ENCODE peak calls at places on chromosomes 1 and 21, in nine cellular contexts. U is endothelial cell; B is Calu3; R is HepG2; H is AG10803; P is H9; Y is CD8-positive, alpha-beta T cell; T is body of pancreas; Z is RWPE1. L is an unnamed sample.

GRCh38 chr1:113399063-113399583 is 8.8 kb downstream of the MAGI3 start:
- DNase-seq in U (no peak), B (no peak), R (no peak), H (no peak), P (no peak), Y (no peak), T (no peak), Z (no peak), L (no peak)

GRCh38 chr1:8027748-8028631 is 1.9 kb upstream of the ERRFI1 start:
- DNase-seq in U (no peak), B (no peak), R (peak; percentile 76), H (peak; percentile 95), P (no peak), Y (no peak), T (no peak), Z (no peak), L (peak; percentile 65)

GRCh38 chr1:67078291-67078690 is 24.3 kb upstream of the SLC35D1 start:
- DNase-seq in U (no peak), B (no peak), R (no peak), H (no peak), P (no peak), Y (no peak), T (no peak), Z (no peak), L (no peak)

GRCh38 chr1:10980841-10981727 is 31.4 kb upstream of the TARDBP start:
- DNase-seq in U (no peak), B (no peak), R (no peak), H (peak; percentile 85), P (no peak), Y (no peak), T (no peak), Z (no peak), L (peak; percentile 41)

GRCh38 chr21:31293986-31294385 is 50.1 kb downstream of the TIAM1 start:
- DNase-seq in U (no peak), B (peak; percentile 46), R (no peak), H (peak; percentile 84), P (no peak), Y (no peak), T (no peak), Z (peak; percentile 89), L (peak; percentile 83)

GRCh38 chr1:207848234-207848633 is 62.7 kb downstream of the CD34 start:
- DNase-seq in U (no peak), B (peak; percentile 64), R (peak; percentile 76), H (peak; percentile 54), P (no peak), Y (no peak), T (peak; percentile 70), Z (peak; percentile 85), L (peak; percentile 94)

GRCh38 chr1:160429125-160429551 is 28.8 kb downstream of the VANGL2 start:
- DNase-seq in U (no peak), B (peak; percentile 26), R (no peak), H (no peak), P (no peak), Y (no peak), T (peak; percentile 21), Z (no peak), L (peak; percentile 16)

GRCh38 chr1:107821340-107821739 is 143.6 kb downstream of the VAV3 start:
- DNase-seq in U (no peak), B (no peak), R (no peak), H (no peak), P (no peak), Y (no peak), T (no peak), Z (no peak), L (no peak)

GRCh38 chr1:26744075-26744958 is 43.4 kb upstream of the PIGV start:
- DNase-seq in U (peak; percentile 72), B (peak; percentile 43), R (peak; percentile 37), H (peak; percentile 81), P (peak; percentile 90), Y (peak; percentile 42), T (peak; percentile 82), Z (no peak), L (peak; percentile 82)

GRCh38 chr1:155207578-155208405 is at the start of gene THBS3:
- DNase-seq in U (no peak), B (no peak), R (no peak), H (peak; percentile 37), P (peak; percentile 64), Y (no peak), T (no peak), Z (no peak), L (no peak)

GRCh38 chr1:57019240-57019805 is 53.5 kb upstream of the C8B start:
- DNase-seq in U (no peak), B (no peak), R (no peak), H (no peak), P (no peak), Y (no peak), T (no peak), Z (no peak), L (no peak)

GRCh38 chr21:39315603-39316002 is 2.2 kb upstream of the BRWD1 start:
- DNase-seq in U (no peak), B (no peak), R (no peak), H (no peak), P (no peak), Y (no peak), T (no peak), Z (no peak), L (no peak)

GRCh38 chr21:39314155-39315027 is 959 bp upstream of the BRWD1 start:
- DNase-seq in U (peak; percentile 61), B (peak; percentile 16), R (peak; percentile 31), H (peak; percentile 80), P (peak; percentile 63), Y (peak; percentile 21), T (peak; percentile 46), Z (peak; percentile 27), L (peak; percentile 44)

GRCh38 chr21:39312112-39313041 is 1.1 kb downstream of the BRWD1 start:
- DNase-seq in U (peak; percentile 91), B (peak; percentile 88), R (peak; percentile 77), H (peak; percentile 85), P (peak; percentile 93), Y (peak; percentile 92), T (peak; percentile 93), Z (peak; percentile 100), L (peak; percentile 87)

GRCh38 chr21:39313042-39313456 is 383 bp downstream of the BRWD1 start:
- DNase-seq in U (peak; percentile 34), B (no peak), R (no peak), H (no peak), P (peak; percentile 46), Y (peak; percentile 19), T (peak; percentile 59), Z (peak; percentile 39), L (no peak)

GRCh38 chr21:39313457-39314154 is at the start of gene BRWD1:
- DNase-seq in U (peak; percentile 80), B (peak; percentile 81), R (peak; percentile 72), H (peak; percentile 91), P (peak; percentile 78), Y (peak; percentile 69), T (peak; percentile 85), Z (peak; percentile 66), L (peak; percentile 78)
- TF ChIP-seq CTCF in U (no peak), B (no peak), R (peak; percentile 60), H (no peak), P (peak; percentile 52), Y (no peak), T (peak; percentile 24), Z (no peak), L (no peak)

DNA sequence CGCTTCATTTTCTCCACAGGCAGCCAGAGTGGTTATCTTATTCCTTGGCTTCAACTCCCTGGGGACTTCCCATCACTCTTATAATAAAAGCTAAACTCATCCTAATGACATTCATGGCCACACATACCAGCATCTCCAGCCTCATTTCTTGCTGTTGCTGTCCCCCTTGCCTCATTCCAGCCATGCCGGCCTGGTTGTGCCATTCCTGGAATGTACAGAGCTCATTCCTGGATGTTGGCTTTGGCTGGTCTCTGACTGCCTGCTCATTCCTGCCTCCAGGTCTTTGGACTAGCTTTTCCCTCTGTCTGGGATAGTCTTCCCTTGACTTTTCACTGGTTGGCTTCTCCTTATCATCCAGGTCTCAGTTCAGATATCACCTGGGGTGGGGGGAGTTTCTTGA is 2.4 kb upstream of the PEF1 start:
- DNase-seq in U (no peak), B (no peak), R (peak; percentile 44), H (peak; percentile 93), P (no peak), Y (no peak), T (no peak), Z (no peak), L (no peak)
- TF ChIP-seq CTCF in U (no peak), B (no peak), R (no peak), H (peak; percentile 54), P (no peak), Y (no peak), T (no peak), Z (no peak), L (no peak)

GRCh38 chr1:206757524-206758266 is 12.9 kb upstream of the IL19 start:
- DNase-seq in U (no peak), B (no peak), R (no peak), H (no peak), P (no peak), Y (no peak), T (no peak), Z (no peak), L (no peak)

GRCh38 chr1:206752481-206752880 is 18.1 kb upstream of the IL19 start:
- DNase-seq in U (no peak), B (no peak), R (no peak), H (no peak), P (no peak), Y (no peak), T (no peak), Z (no peak), L (no peak)

GRCh38 chr1:206751891-206752290 is 18.7 kb upstream of the IL19 start:
- DNase-seq in U (no peak), B (no peak), R (no peak), H (no peak), P (no peak), Y (no peak), T (no peak), Z (no peak), L (no peak)

GRCh38 chr1:206753141-206753540 is 17.4 kb upstream of the IL19 start:
- DNase-seq in U (no peak), B (no peak), R (no peak), H (peak; percentile 57), P (no peak), Y (no peak), T (no peak), Z (no peak), L (peak; percentile 35)

GRCh38 chr1:206754011-206754410 is 16.6 kb upstream of the IL19 start:
- DNase-seq in U (no peak), B (no peak), R (no peak), H (peak; percentile 63), P (no peak), Y (no peak), T (no peak), Z (no peak), L (no peak)
- TF ChIP-seq CTCF in U (no peak), B (no peak), R (no peak), H (no peak), P (no peak), Y (no peak), T (no peak), Z (no peak), L (no peak)

DNA sequence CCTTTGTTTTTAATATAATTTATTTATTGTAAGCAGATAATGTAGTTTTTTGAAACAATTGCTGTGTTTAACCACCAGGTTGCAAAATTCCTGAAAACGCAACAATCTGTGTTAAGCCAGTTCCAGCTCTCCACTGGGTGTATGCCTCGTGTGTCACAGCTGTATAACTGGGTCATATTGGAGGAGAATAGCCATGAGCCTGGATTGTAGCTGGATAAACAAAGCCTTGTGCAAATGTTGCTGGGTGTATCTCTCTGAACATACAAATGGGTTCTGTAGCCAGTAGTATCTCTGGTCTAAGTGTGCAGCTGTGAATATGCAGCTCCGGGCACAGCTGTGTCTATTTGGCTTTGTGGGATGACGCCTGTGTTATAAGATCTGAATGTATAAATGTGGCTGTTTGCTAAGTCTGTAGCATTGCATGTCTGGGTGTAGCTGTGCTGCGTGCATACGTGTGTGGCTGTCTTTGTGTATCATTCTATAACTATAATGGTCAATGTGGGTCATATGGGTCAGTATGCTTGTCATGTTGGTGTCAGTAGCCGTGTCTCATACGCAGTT is 2.7 kb downstream of the TCEA3 start:
- DNase-seq in U (no peak), B (no peak), R (peak; percentile 51), H (peak; percentile 83), P (no peak), Y (no peak), T (peak; percentile 90), Z (no peak), L (peak; percentile 21)
- TF ChIP-seq CTCF in U (peak; percentile 40), B (no peak), R (no peak), H (peak; percentile 47), P (no peak), Y (no peak), T (no peak), Z (no peak), L (no peak)